ENCODE peak calls at places on chromosomes 7 and 10, in nine cellular contexts. X is heart left ventricle; U is effector CD4-positive, alpha-beta T cell; N is stimulated activated CD4-positive, alpha-beta T cell treated with anti-CD3 and anti-CD28 coated beads, Interleukin-1b, Interleukin-23, amount 100 ng/mL, for 24 hours; P is endothelial cell; J is WTC11; T is amygdala; M is activated T-helper 1 cell treated with Interleukin-2 at 50 U/mL for 16 hours; G is cardiac septum. Y is an unnamed sample.

GRCh38 chr7:107960306-107960705 is 42.7 kb downstream of the LAMB1 start:
- DNase-seq in X (no peak), U (no peak), N (no peak), P (no peak), J (no peak), T (no peak), M (no peak), G (no peak), Y (no peak)

GRCh38 chr7:131370523-131370968 is 42.9 kb downstream of the MKLN1 start:
- DNase-seq in X (no peak), U (peak), N (no peak), P (no peak), J (no peak), T (no peak), M (no peak), G (no peak), Y (peak)

GRCh38 chr7:41779918-41780317 is 77.0 kb upstream of the INHBA start:
- DNase-seq in X (no peak), U (no peak), N (no peak), P (no peak), J (no peak), T (no peak), M (no peak), G (no peak), Y (no peak)

GRCh38 chr10:103781329-103782061 is 73.9 kb downstream of the SH3PXD2A start:
- DNase-seq in X (no peak), U (no peak), N (no peak), P (no peak), J (no peak), T (no peak), M (no peak), G (no peak), Y (no peak)

GRCh38 chr10:78971094-78971682 is 97.6 kb upstream of the ZMIZ1 start:
- DNase-seq in X (no peak), U (no peak), N (no peak), P (no peak), J (no peak), T (no peak), M (no peak), G (no peak), Y (no peak)

GRCh38 chr7:119783799-119784198 is 489.2 kb upstream of the KCND2 start:
- DNase-seq in X (no peak), U (no peak), N (no peak), P (no peak), J (no peak), T (no peak), M (no peak), G (no peak), Y (no peak)

GRCh38 chr7:54841772-54842707 is 83.0 kb upstream of the SEC61G start:
- DNase-seq in X (no peak), U (no peak), N (no peak), P (peak), J (peak), T (no peak), M (no peak), G (no peak), Y (no peak)

GRCh38 chr7:96548664-96549063 is 161.0 kb downstream of the SEM1 start:
- DNase-seq in X (no peak), U (no peak), N (no peak), P (no peak), J (no peak), T (no peak), M (no peak), G (no peak), Y (no peak)

GRCh38 chr7:92778972-92779371 is 57.4 kb downstream of the CDK6 start:
- DNase-seq in X (no peak), U (no peak), N (no peak), P (no peak), J (no peak), T (no peak), M (no peak), G (no peak), Y (no peak)

GRCh38 chr10:62582804-62583208 is 208.6 kb downstream of the ZNF365 start:
- DNase-seq in X (peak), U (no peak), N (no peak), P (no peak), J (no peak), T (no peak), M (no peak), G (peak), Y (no peak)

GRCh38 chr7:140541513-140542192 is 62.3 kb upstream of the MKRN1 start:
- DNase-seq in X (peak), U (no peak), N (no peak), P (peak), J (peak), T (no peak), M (no peak), G (peak), Y (no peak)

GRCh38 chr10:13365168-13365687 is 17.1 kb upstream of the SEPHS1 start:
- DNase-seq in X (no peak), U (no peak), N (no peak), P (no peak), J (no peak), T (no peak), M (no peak), G (no peak), Y (no peak)

GRCh38 chr7:140601566-140602174 is 38.9 kb downstream of the DENND2A start:
- DNase-seq in X (no peak), U (no peak), N (no peak), P (no peak), J (no peak), T (no peak), M (no peak), G (no peak), Y (no peak)

GRCh38 chr7:125090596-125090995 is 161.0 kb upstream of the POT1 start:
- DNase-seq in X (no peak), U (no peak), N (no peak), P (no peak), J (no peak), T (no peak), M (no peak), G (no peak), Y (no peak)

GRCh38 chr7:30224511-30225031 is 59.8 kb upstream of the ZNRF2 start:
- DNase-seq in X (no peak), U (no peak), N (no peak), P (no peak), J (no peak), T (no peak), M (no peak), G (no peak), Y (no peak)

GRCh38 chr10:63760708-63761047 is 239.5 kb downstream of the REEP3 start:
- DNase-seq in X (no peak), U (no peak), N (no peak), P (no peak), J (no peak), T (no peak), M (no peak), G (no peak), Y (no peak)

GRCh38 chr7:50502947-50503346 is 52.8 kb upstream of the FIGNL1 start:
- DNase-seq in X (no peak), U (no peak), N (no peak), P (no peak), J (no peak), T (no peak), M (no peak), G (no peak), Y (no peak)

GRCh38 chr10:19302117-19302516 is 253.5 kb downstream of the MALRD1 start:
- DNase-seq in X (no peak), U (no peak), N (no peak), P (no peak), J (no peak), T (no peak), M (no peak), G (no peak), Y (no peak)

GRCh38 chr7:127392182-127392565 is 334 bp downstream of the ZNF800 start:
- DNase-seq in X (peak), U (peak), N (peak), P (peak), J (peak), T (no peak), M (peak), G (no peak), Y (peak)

GRCh38 chr10:124724279-124725027 is 19.7 kb downstream of the FAM53B start:
- DNase-seq in X (no peak), U (no peak), N (no peak), P (no peak), J (no peak), T (peak), M (no peak), G (no peak), Y (no peak)

GRCh38 chr10:105188737-105189463 is 547.8 kb downstream of the SORCS3 start:
- DNase-seq in X (no peak), U (no peak), N (no peak), P (no peak), J (no peak), T (no peak), M (no peak), G (no peak), Y (no peak)

GRCh38 chr7:4683043-4683883 is 1.2 kb downstream of the FOXK1 start:
- DNase-seq in X (peak), U (peak), N (no peak), P (no peak), J (no peak), T (no peak), M (no peak), G (peak), Y (peak)

GRCh38 chr10:101974091-101974799 is 81.7 kb downstream of the ARMH3 start:
- DNase-seq in X (peak), U (no peak), N (no peak), P (no peak), J (no peak), T (no peak), M (no peak), G (no peak), Y (no peak)

Y was measured in CD8-positive, alpha-beta T cell.